ENCODE peak calls at places on chromosomes 11 and 22, in five cellular contexts. D is BJ, A is GM20000, K is posterior cingulate gyrus, Y is germinal center. V is an unnamed sample.

GRCh38 chr11:45655347-45655756 is 10.1 kb downstream of the CHST1 start:
- DNase-seq in D (no peak), A (peak), K (peak), Y (peak), V (no peak)

GRCh38 chr22:49966716-49967332 is 6.3 kb downstream of the PIM3 start:
- DNase-seq in D (no peak), A (no peak), K (peak), Y (no peak), V (no peak)

GRCh38 chr22:45019861-45020655 is 10.3 kb upstream of the PHF21B start:
- DNase-seq in D (no peak), A (no peak), K (peak), Y (no peak), V (no peak)

GRCh38 chr11:64727131-64727530 is 4.1 kb upstream of the NRXN2 start:
- DNase-seq in D (no peak), A (no peak), K (peak), Y (no peak), V (no peak)

GRCh38 chr11:20030472-20030871 is 129.8 kb downstream of the DBX1 start:
- DNase-seq in D (no peak), A (no peak), K (no peak), Y (no peak), V (no peak)

GRCh38 chr22:50527921-50528681 is 1.7 kb downstream of the TYMP start:
- DNase-seq in D (no peak), A (no peak), K (peak), Y (no peak), V (peak)

GRCh38 chr22:46043816-46044717 is 67.1 kb upstream of the WNT7B start:
- DNase-seq in D (no peak), A (no peak), K (peak), Y (no peak), V (peak)

GRCh38 chr22:41762980-41763779 is 37.3 kb upstream of the CCDC134 start:
- DNase-seq in D (no peak), A (peak), K (peak), Y (peak), V (peak)

GRCh38 chr11:12090761-12091261 is 19.6 kb upstream of the MICAL2 start:
- DNase-seq in D (no peak), A (no peak), K (no peak), Y (no peak), V (no peak)

GRCh38 chr11:128174465-128175101 is 412.8 kb downstream of the ETS1 start:
- DNase-seq in D (peak), A (no peak), K (no peak), Y (no peak), V (no peak)

GRCh38 chr11:113147249-113147648 is 167.1 kb upstream of the TTC12 start:
- DNase-seq in D (no peak), A (no peak), K (peak), Y (no peak), V (no peak)

GRCh38 chr22:39476664-39477063 is 19.9 kb downstream of the MGAT3 start:
- DNase-seq in D (no peak), A (no peak), K (no peak), Y (no peak), V (no peak)

GRCh38 chr11:8059571-8060011 is 21.4 kb upstream of the TUB start:
- DNase-seq in D (no peak), A (no peak), K (no peak), Y (no peak), V (no peak)

GRCh38 chr11:3130269-3131071 is 34.6 kb downstream of the OSBPL5 start:
- DNase-seq in D (no peak), A (no peak), K (peak), Y (no peak), V (no peak)

GRCh38 chr22:36998620-36999351 is 20.5 kb downstream of the TST start:
- DNase-seq in D (no peak), A (no peak), K (peak), Y (no peak), V (no peak)

GRCh38 chr11:75513250-75513649 is 12.5 kb downstream of the GDPD5 start:
- DNase-seq in D (no peak), A (no peak), K (no peak), Y (no peak), V (no peak)

GRCh38 chr22:18060646-18061620 is 16.9 kb upstream of the PEX26 start:
- DNase-seq in D (no peak), A (no peak), K (peak), Y (no peak), V (no peak)

GRCh38 chr22:48488149-48488551 is 1339.5 kb downstream of the BRD1 start:
- DNase-seq in D (no peak), A (no peak), K (peak), Y (no peak), V (no peak)

GRCh38 chr11:102010776-102011500 is 36.3 kb upstream of the CFAP300 start:
- DNase-seq in D (peak), A (no peak), K (no peak), Y (no peak), V (no peak)

GRCh38 chr11:66915046-66915832 is 42.9 kb downstream of the PC start:
- DNase-seq in D (no peak), A (no peak), K (peak), Y (no peak), V (no peak)

GRCh38 chr11:32081901-32082300 is 9.0 kb upstream of the RCN1 start:
- DNase-seq in D (no peak), A (no peak), K (no peak), Y (no peak), V (no peak)

GRCh38 chr11:1116104-1116503 is 41.4 kb downstream of the MUC2 start:
- DNase-seq in D (no peak), A (no peak), K (peak), Y (no peak), V (no peak)

V was measured in CD4-positive, alpha-beta memory T cell.